ENCODE peak calls at places on chromosomes 1 and 21, in five cellular contexts. V is cardiac fibroblast, Z is fibroblast of lung, U is IMR-90, H is HCT116. B is an unnamed sample.
A peak's percentile ranks its signal among the peaks of the same experiment; 100 is the strongest.

GRCh38 chr1:56062625-56063024 is 516.7 kb downstream of the PLPP3 start:
- DNase-seq in Z (no peak), V (no peak), U (no peak), H (no peak), B (no peak)

GRCh38 chr1:94537254-94537653 is 4.3 kb downstream of the F3 start:
- DNase-seq in U (no peak), H (no peak), V (no peak), Z (no peak), B (no peak)

GRCh38 chr1:164660415-164661174 is 101.6 kb downstream of the PBX1 start:
- DNase-seq in U (peak; percentile 67), H (no peak), Z (peak; percentile 33), V (peak; percentile 25), B (peak; percentile 39)

GRCh38 chr1:210132582-210132981 is 100.0 kb upstream of the SERTAD4 start:
- DNase-seq in H (no peak), V (peak; percentile 58), Z (peak; percentile 55), U (peak; percentile 40), B (peak; percentile 33)

GRCh38 chr1:245001252-245001651 is 136.9 kb upstream of the HNRNPU start:
- DNase-seq in U (no peak), V (peak; percentile 43), H (no peak), Z (no peak), B (no peak)

GRCh38 chr1:100430368-100430767 is 78.1 kb downstream of the CDC14A start:
- DNase-seq in H (no peak), U (no peak), V (no peak), Z (peak; percentile 10), B (no peak)

GRCh38 chr1:170175477-170175876 is 29.7 kb downstream of the NTMT2 start:
- DNase-seq in U (no peak), Z (no peak), V (no peak), H (no peak), B (no peak)

GRCh38 chr1:235999259-235999925 is 65.5 kb downstream of the NID1 start:
- DNase-seq in V (peak; percentile 98), H (peak; percentile 31), U (peak; percentile 99), Z (peak; percentile 85), B (peak; percentile 89)

GRCh38 chr1:40745180-40745579 is 38.4 kb upstream of the KCNQ4 start:
- DNase-seq in Z (peak; percentile 59), V (no peak), H (no peak), U (peak; percentile 80), B (peak; percentile 86)

GRCh38 chr1:116962976-116963639 is 38.5 kb upstream of the CD101 start:
- DNase-seq in H (no peak), V (no peak), Z (no peak), U (no peak), B (no peak)

GRCh38 chr1:198500026-198500425 is 40.5 kb downstream of the ATP6V1G3 start:
- DNase-seq in Z (no peak), H (no peak), V (no peak), U (no peak), B (peak; percentile 20)

GRCh38 chr1:104797982-104798381 is 1048.3 kb downstream of the AMY1C start:
- DNase-seq in V (no peak), H (no peak), Z (no peak), U (no peak), B (no peak)

GRCh38 chr1:93179886-93180722 is at the start of gene TMED5:
- DNase-seq in H (peak; percentile 94), Z (peak; percentile 98), V (peak; percentile 99), U (peak; percentile 98), B (peak; percentile 98)

GRCh38 chr1:60573726-60574409 is 500.3 kb upstream of the C1orf87 start:
- DNase-seq in V (peak; percentile 93), U (no peak), H (peak; percentile 27), Z (peak; percentile 69), B (peak; percentile 49)

GRCh38 chr1:8497196-8497878 is 179.4 kb downstream of the SLC45A1 start:
- DNase-seq in U (peak; percentile 74), V (peak; percentile 86), Z (peak; percentile 88), H (no peak), B (peak; percentile 83)

GRCh38 chr1:168918860-168919741 is 187.4 kb upstream of the ATP1B1 start:
- DNase-seq in U (no peak), V (peak; percentile 48), H (no peak), Z (no peak), B (no peak)

GRCh38 chr21:36502365-36502764 is 22.4 kb upstream of the CLDN14 start:
- DNase-seq in Z (no peak), V (no peak), H (no peak), U (no peak), B (no peak)

GRCh38 chr21:40706161-40706560 is 140.8 kb downstream of the DSCAM start:
- DNase-seq in U (no peak), V (no peak), H (no peak), Z (no peak), B (no peak)

GRCh38 chr1:3051270-3052268 is 17.4 kb upstream of the PRDM16 start:
- DNase-seq in U (no peak), V (no peak), H (no peak), Z (no peak), B (no peak)

GRCh38 chr21:28283652-28284490 is 708.8 kb downstream of the LTN1 start:
- DNase-seq in Z (peak; percentile 95), H (no peak), U (peak; percentile 94), V (peak; percentile 89), B (peak; percentile 89)

DNA sequence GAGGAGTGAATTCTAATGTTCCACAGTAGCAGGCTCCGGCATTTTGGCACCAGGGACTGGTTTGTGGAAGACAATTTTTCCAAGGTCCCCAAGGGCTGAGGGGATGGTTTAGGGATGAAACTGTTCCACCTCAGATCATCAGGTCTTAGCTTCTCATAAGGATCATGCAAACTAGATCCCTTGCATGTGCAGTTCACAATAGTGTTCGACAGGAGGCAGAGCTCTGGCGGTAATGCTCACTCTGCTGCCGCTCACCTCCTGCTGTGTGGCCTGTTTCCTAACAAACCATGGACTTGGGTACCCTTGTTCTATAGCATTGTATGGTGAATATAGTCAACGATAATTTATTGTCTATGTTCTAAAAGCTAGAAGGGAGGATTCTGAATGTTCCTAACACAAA is 16.6 kb downstream of the CRNN start:
- DNase-seq in U (no peak), H (peak; percentile 32), V (no peak), Z (no peak), B (peak; percentile 5)
- TF ChIP-seq CTCF in U (no peak), H (peak; percentile 10), V (no peak), Z (no peak), B (peak; percentile 33)

DNA sequence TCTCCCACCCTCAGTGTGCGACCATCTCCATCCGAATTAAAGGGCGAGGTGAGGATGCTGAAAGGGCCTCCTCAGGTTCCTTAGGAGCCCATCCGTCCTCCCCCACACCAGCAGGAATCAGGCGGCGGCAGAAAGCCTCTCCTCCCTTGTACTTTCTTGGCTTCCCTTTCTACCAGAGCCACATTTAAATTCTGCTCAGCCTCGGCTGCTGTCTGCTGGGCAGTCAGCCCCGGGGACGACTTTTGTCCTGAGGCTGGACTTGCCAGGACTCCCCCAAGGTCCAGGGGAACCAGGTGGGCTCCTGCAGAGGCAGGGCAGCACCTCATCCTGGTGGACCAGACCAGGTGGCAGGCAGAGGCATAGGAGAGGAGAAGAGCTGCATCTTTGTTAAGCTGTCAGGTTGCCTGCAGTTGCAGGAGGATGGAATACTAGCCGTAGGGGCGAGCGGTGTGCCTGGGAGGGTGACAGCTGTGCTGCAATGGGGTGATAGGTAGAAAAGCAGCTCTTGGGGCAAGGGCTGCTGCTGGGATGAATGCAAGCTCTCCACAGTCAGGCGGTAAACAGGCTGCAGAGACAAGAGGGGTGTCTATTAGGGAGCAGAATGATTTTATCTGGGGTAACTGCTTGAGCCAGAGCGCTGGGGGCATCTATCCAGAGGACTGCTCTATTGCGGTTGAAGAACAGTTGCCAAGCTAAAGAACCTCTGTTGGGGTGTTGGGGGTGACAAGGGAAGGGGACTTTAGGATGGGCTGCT is 46.2 kb upstream of the WASF2 start:
- DNase-seq in H (no peak), Z (no peak), V (no peak), U (no peak), B (no peak)
- H3K4me3 ChIP-seq in H (no peak overlapping the region), Z (no peak overlapping the region), V (no peak overlapping the region), U (no peak overlapping the region), B (no peak overlapping the region)

DNA sequence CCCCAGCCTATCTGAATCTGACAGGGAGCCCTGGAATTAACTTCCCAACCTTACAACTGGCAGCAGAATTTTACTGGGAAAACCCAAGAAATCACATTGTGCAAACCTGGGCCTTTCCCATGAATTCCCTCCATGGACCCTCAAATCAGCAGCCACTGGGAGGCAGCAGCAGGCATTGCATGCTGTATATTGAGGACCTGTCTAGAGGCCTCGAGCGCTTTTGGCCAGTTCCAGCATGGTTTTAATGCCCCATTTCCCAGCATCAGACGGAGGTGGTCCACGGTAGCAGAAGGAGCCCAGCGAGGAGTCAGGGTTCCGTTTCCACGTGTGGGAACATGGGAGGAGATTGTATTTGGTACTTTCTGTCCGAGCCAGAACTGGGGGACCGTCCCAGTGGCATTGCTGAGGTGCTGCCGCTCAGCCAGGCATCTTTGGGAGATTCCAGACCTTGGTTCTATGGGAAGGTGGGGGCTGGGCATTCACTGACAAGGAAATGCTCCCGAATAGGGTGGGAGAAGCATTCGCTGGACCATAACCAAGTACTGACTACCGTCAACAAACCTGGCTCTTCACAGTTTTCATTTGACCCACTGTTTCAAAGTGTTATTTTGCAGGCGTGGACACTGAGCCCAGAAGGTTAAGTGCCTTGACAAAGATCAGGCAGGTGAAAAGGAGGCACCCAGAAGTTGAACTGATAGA is 15.9 kb downstream of the BMP8A start:
- DNase-seq in Z (no peak), V (peak; percentile 36), U (no peak), H (no peak), B (no peak)
- TF ChIP-seq CTCF in Z (peak; percentile 11), V (peak; percentile 25), U (peak; percentile 32), H (no peak), B (peak; percentile 38)

GRCh38 chr1:177174921-177175634 is 4.3 kb downstream of the BRINP2 start:
- DNase-seq in Z (no peak), U (no peak), H (no peak), V (no peak), B (no peak)
- H3K4me3 ChIP-seq in Z (no peak overlapping the region), U (no peak overlapping the region), H (no peak overlapping the region), V (no peak overlapping the region), B (no peak overlapping the region)

GRCh38 chr1:24992124-24992760 is 62.2 kb upstream of the RUNX3 start:
- DNase-seq in Z (no peak), H (no peak), V (no peak), U (no peak), B (no peak)

GRCh38 chr1:24992761-24993211 is 62.7 kb upstream of the RUNX3 start:
- DNase-seq in Z (no peak), U (no peak), V (no peak), H (no peak), B (no peak)

GRCh38 chr1:24990796-24991195 is 60.7 kb upstream of the RUNX3 start:
- DNase-seq in V (no peak), Z (no peak), U (no peak), H (no peak), B (no peak)

GRCh38 chr1:24990136-24990535 is 60.1 kb upstream of the RUNX3 start:
- DNase-seq in Z (no peak), U (no peak), H (no peak), V (no peak), B (no peak)

DNA sequence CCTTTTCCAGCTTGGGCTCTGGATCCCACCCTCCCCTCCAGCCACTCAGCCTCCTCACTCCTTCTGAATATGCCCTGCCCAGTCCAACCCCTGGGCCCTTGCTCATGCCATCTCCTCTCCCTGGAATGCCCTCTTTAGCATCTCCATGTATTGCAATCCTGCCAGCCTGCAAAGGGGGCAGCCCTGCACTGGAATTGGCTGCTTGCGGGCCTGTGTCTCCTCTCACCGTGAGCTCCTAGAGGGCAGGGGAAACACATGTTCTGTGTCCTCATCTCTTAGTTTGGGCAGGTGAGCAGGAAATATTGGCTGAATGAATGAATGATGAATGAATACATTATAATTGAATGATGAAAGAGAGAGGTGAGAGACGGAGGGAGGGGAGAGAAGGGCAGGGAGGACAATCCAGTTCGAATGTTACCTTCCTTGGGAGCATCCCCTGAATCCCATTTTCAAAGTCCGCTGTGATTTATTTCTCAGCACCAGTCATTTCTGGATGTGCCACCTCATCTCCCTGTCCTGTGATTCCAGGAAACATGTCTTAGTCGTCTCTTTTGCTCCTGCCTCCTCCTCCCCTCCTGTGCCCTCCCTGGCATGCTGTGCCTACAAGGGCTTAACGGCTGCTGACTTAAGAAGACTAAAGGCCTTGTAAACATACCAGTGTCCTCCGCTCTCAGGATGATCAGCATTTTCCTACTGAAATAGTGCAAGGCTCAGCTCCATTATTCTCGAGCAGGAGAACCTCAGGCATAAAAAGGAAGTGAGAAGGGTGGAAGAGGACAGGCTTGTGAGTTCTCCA is 61.4 kb upstream of the RUNX3 start:
- DNase-seq in H (no peak), U (no peak), V (no peak), Z (no peak), B (no peak)
- TF ChIP-seq CTCF in H (peak; percentile 19), U (no peak), V (no peak), Z (no peak), B (no peak)